ENCODE peak calls at places on chromosomes 6 and 20, in ten cellular contexts. S is T-helper 17 cell; R is adipocyte; P is T-helper 1 cell; M is psoas muscle; Y is ACHN; T is SW 1271; D is prostate gland; Z is activated naive CD4-positive, alpha-beta T cell; U is stromal cell of bone marrow. O is an unnamed sample.

GRCh38 chr20:51400051-51400926 is 142.2 kb downstream of the NFATC2 start:
- DNase-seq in T (no peak), P (peak; percentile 38), S (peak; percentile 45), D (no peak), Z (no peak), R (no peak), U (no peak), Y (no peak), M (no peak), O (no peak)

GRCh38 chr20:2907519-2907918 is 34.2 kb downstream of the PTPRA start:
- DNase-seq in R (peak; percentile 42), M (no peak), Y (no peak), P (no peak), D (no peak), U (peak; percentile 2), Z (no peak), T (no peak), S (no peak), O (no peak)

GRCh38 chr6:112934433-112935327 is 587.5 kb downstream of the RFPL4B start:
- DNase-seq in T (no peak), M (no peak), Z (no peak), Y (no peak), R (no peak), U (no peak), P (no peak), D (no peak), S (no peak), O (no peak)

GRCh38 chr6:36547646-36548400 is 544 bp upstream of the STK38 start:
- DNase-seq in R (no peak), T (no peak), Y (no peak), P (no peak), D (no peak), S (no peak), Z (no peak), M (no peak), U (no peak), O (no peak)

GRCh38 chr6:36196880-36197548 is 470 bp downstream of the BRPF3 start:
- DNase-seq in P (peak; percentile 99), T (peak; percentile 96), M (peak; percentile 99), D (peak; percentile 98), U (peak; percentile 83), Y (peak; percentile 95), Z (peak; percentile 96), S (peak; percentile 100), R (peak; percentile 99), O (peak; percentile 100)

GRCh38 chr6:143941852-143942627 is 66.0 kb downstream of the PLAGL1 start:
- DNase-seq in T (peak; percentile 27), Y (peak; percentile 64), P (no peak), S (peak; percentile 37), M (peak; percentile 26), R (peak; percentile 45), D (peak; percentile 14), U (peak; percentile 19), Z (no peak), O (peak; percentile 83)

GRCh38 chr20:34642009-34642408 is 34.9 kb downstream of the PIGU start:
- DNase-seq in P (no peak), R (no peak), M (no peak), U (no peak), Y (no peak), Z (no peak), T (no peak), S (no peak), D (no peak), O (no peak)

GRCh38 chr6:52253494-52253893 is 9.2 kb upstream of the IL17F start:
- DNase-seq in D (no peak), Z (no peak), R (peak; percentile 36), M (no peak), P (no peak), Y (no peak), T (no peak), S (no peak), U (no peak), O (no peak)

GRCh38 chr6:160306284-160306683 is 41.9 kb upstream of the SLC22A3 start:
- DNase-seq in D (peak; percentile 28), U (no peak), T (no peak), S (no peak), M (no peak), Z (no peak), Y (no peak), R (no peak), P (no peak), O (peak; percentile 55)

GRCh38 chr20:25402583-25402982 is 4.9 kb upstream of the GINS1 start:
- DNase-seq in S (no peak), P (no peak), M (no peak), T (no peak), D (no peak), R (no peak), U (no peak), Z (no peak), Y (no peak), O (no peak)

GRCh38 chr6:125791151-125791819 is 525 bp downstream of the NCOA7 start:
- DNase-seq in P (no peak), Y (peak; percentile 58), U (no peak), S (peak; percentile 18), R (peak; percentile 76), Z (no peak), D (peak; percentile 34), M (no peak), T (peak; percentile 75), O (peak; percentile 54)

GRCh38 chr6:152458648-152459047 is 178.5 kb downstream of the SYNE1 start:
- DNase-seq in Z (no peak), R (no peak), M (no peak), D (no peak), T (no peak), S (no peak), Y (no peak), P (no peak), U (no peak), O (no peak)

GRCh38 chr6:166176106-166176505 is 8.5 kb upstream of the TBXT start:
- DNase-seq in P (no peak), D (no peak), U (no peak), M (no peak), Z (no peak), Y (no peak), S (no peak), T (no peak), R (no peak), O (no peak)

GRCh38 chr6:93389192-93389591 is 30.2 kb downstream of the EPHA7 start:
- DNase-seq in P (no peak), M (no peak), D (no peak), Z (no peak), T (no peak), S (no peak), U (no peak), Y (peak; percentile 71), R (no peak), O (no peak)

GRCh38 chr6:45415778-45416518 is 38.2 kb upstream of the SUPT3H start:
- DNase-seq in R (no peak), S (no peak), T (no peak), Y (no peak), M (no peak), U (no peak), P (no peak), D (no peak), Z (no peak), O (no peak)

GRCh38 chr20:51888186-51888790 is 86.0 kb upstream of the SALL4 start:
- DNase-seq in S (no peak), U (no peak), D (no peak), T (no peak), Y (no peak), R (no peak), Z (no peak), M (no peak), P (no peak), O (no peak)

GRCh38 chr20:32416206-32416605 is 58.1 kb downstream of the ASXL1 start:
- DNase-seq in S (no peak), Z (no peak), T (no peak), D (no peak), R (no peak), Y (no peak), M (no peak), U (no peak), P (no peak), O (no peak)

GRCh38 chr6:127900935-127901334 is at the start of gene THEMIS:
- DNase-seq in Y (no peak), U (no peak), S (peak; percentile 14), Z (no peak), P (no peak), T (no peak), D (no peak), M (no peak), R (no peak), O (no peak)

GRCh38 chr20:45359069-45359405 is 3.9 kb upstream of the SYS1 start:
- DNase-seq in R (peak; percentile 44), P (no peak), Y (no peak), D (no peak), Z (no peak), S (no peak), U (no peak), T (no peak), M (peak; percentile 67), O (no peak)

GRCh38 chr6:16669227-16669626 is 92.0 kb downstream of the ATXN1 start:
- DNase-seq in R (peak; percentile 62), P (no peak), Y (no peak), M (no peak), Z (no peak), D (no peak), T (peak; percentile 70), U (no peak), S (no peak), O (no peak)

GRCh38 chr6:13695217-13695616 is 16.4 kb downstream of the RANBP9 start:
- DNase-seq in R (peak; percentile 39), U (no peak), P (no peak), T (no peak), Z (no peak), S (no peak), M (no peak), Y (no peak), D (no peak), O (no peak)

GRCh38 chr6:7685276-7685675 is 40.6 kb upstream of the BMP6 start:
- DNase-seq in D (no peak), M (no peak), P (no peak), Y (no peak), S (no peak), T (no peak), U (no peak), Z (no peak), R (peak; percentile 35), O (no peak)

GRCh38 chr6:80547827-80548226 is 441.4 kb downstream of the BCKDHB start:
- DNase-seq in M (no peak), R (peak; percentile 86), T (no peak), P (no peak), D (no peak), U (peak; percentile 83), Z (no peak), S (no peak), Y (no peak), O (no peak)

GRCh38 chr20:48288930-48289507 is 503.7 kb upstream of the SULF2 start:
- DNase-seq in Y (no peak), M (no peak), P (no peak), U (no peak), D (no peak), T (no peak), Z (no peak), R (no peak), S (no peak), O (no peak)

GRCh38 chr6:6661684-6662083 is 73.2 kb downstream of the LY86 start:
- DNase-seq in D (no peak), S (no peak), Y (no peak), R (peak; percentile 42), M (no peak), T (no peak), Z (no peak), P (no peak), U (no peak), O (no peak)

GRCh38 chr20:57794600-57795346 is 85.0 kb upstream of the PMEPA1 start:
- DNase-seq in U (no peak), Y (peak; percentile 19), Z (no peak), P (no peak), R (no peak), T (no peak), D (no peak), M (no peak), S (no peak), O (no peak)

GRCh38 chr20:3796477-3797225 is 541 bp downstream of the CDC25B start:
- DNase-seq in Z (no peak), T (peak; percentile 34), Y (no peak), M (no peak), U (no peak), P (no peak), D (no peak), S (no peak), R (no peak), O (peak; percentile 76)

GRCh38 chr20:12598894-12599293 is 409.9 kb upstream of the SPTLC3 start:
- DNase-seq in S (no peak), M (no peak), T (no peak), Y (no peak), P (no peak), U (no peak), D (no peak), Z (no peak), R (no peak), O (no peak)

O was measured in aorta.